ENCODE peak calls at places on chromosomes 12 and 14, in five cellular contexts. One of them, this sample, is unnamed.

GRCh38 chr12:11970155-11970520 is 100.6 kb upstream of the BCL2L14 start:
- DNase-seq in GM23248: no peak
- DNase-seq in stomach: no peak
- DNase-seq in right cardiac atrium: no peak
- DNase-seq in ovary: no peak
- DNase-seq in this sample: no peak

GRCh38 chr12:130435331-130435730 is 97.6 kb downstream of the PIWIL1 start:
- DNase-seq in GM23248: no peak
- DNase-seq in stomach: no peak
- DNase-seq in right cardiac atrium: no peak
- DNase-seq in ovary: no peak
- DNase-seq in this sample: no peak

GRCh38 chr12:60191676-60192359 is 596.0 kb downstream of the SLC16A7 start:
- DNase-seq in GM23248: peak; percentile 77
- DNase-seq in stomach: no peak
- DNase-seq in right cardiac atrium: no peak
- DNase-seq in ovary: no peak
- DNase-seq in this sample: no peak

GRCh38 chr14:51539571-51540037 is 112.1 kb upstream of the FRMD6 start:
- DNase-seq in GM23248: peak; percentile 87
- DNase-seq in stomach: no peak
- DNase-seq in right cardiac atrium: no peak
- DNase-seq in ovary: no peak
- DNase-seq in this sample: no peak

GRCh38 chr14:23364604-23365352 is at the start of gene EFS:
- DNase-seq in GM23248: peak; percentile 73
- DNase-seq in stomach: no peak
- DNase-seq in right cardiac atrium: peak; percentile 89
- DNase-seq in ovary: peak; percentile 58
- DNase-seq in this sample: no peak

GRCh38 chr12:59075968-59076367 is 155.7 kb upstream of the LRIG3 start:
- DNase-seq in GM23248: peak; percentile 17
- DNase-seq in stomach: no peak
- DNase-seq in right cardiac atrium: no peak
- DNase-seq in ovary: no peak
- DNase-seq in this sample: no peak

GRCh38 chr14:22839159-22839779 is 2.9 kb downstream of the MMP14 start:
- DNase-seq in GM23248: peak; percentile 60
- DNase-seq in stomach: no peak
- DNase-seq in right cardiac atrium: no peak
- DNase-seq in ovary: no peak
- DNase-seq in this sample: no peak

GRCh38 chr14:31208546-31209424 is 1.2 kb upstream of the HECTD1 start:
- DNase-seq in GM23248: no peak
- DNase-seq in stomach: no peak
- DNase-seq in right cardiac atrium: no peak
- DNase-seq in ovary: no peak
- DNase-seq in this sample: no peak

GRCh38 chr14:64845878-64846277 is 33.8 kb downstream of the SPTB start:
- DNase-seq in GM23248: peak; percentile 29
- DNase-seq in stomach: no peak
- DNase-seq in right cardiac atrium: no peak
- DNase-seq in ovary: no peak
- DNase-seq in this sample: no peak

GRCh38 chr14:96268426-96269358 is 12.7 kb downstream of the BDKRB1 start:
- DNase-seq in GM23248: peak; percentile 99
- DNase-seq in stomach: no peak
- DNase-seq in right cardiac atrium: no peak
- DNase-seq in ovary: peak; percentile 27
- DNase-seq in this sample: peak; percentile 71

GRCh38 chr12:113776536-113776935 is 189.6 kb downstream of the RBM19 start:
- DNase-seq in GM23248: no peak
- DNase-seq in stomach: no peak
- DNase-seq in right cardiac atrium: no peak
- DNase-seq in ovary: no peak
- DNase-seq in this sample: no peak

GRCh38 chr12:106084048-106084671 is 54.6 kb downstream of the NUAK1 start:
- DNase-seq in GM23248: peak; percentile 81
- DNase-seq in stomach: no peak
- DNase-seq in right cardiac atrium: no peak
- DNase-seq in ovary: no peak
- DNase-seq in this sample: no peak

GRCh38 chr12:109605599-109606228 is 32.1 kb downstream of the MVK start:
- DNase-seq in GM23248: no peak
- DNase-seq in stomach: no peak
- DNase-seq in right cardiac atrium: no peak
- DNase-seq in ovary: no peak
- DNase-seq in this sample: no peak

GRCh38 chr12:101750152-101750551 is 10.9 kb upstream of the SYCP3 start:
- DNase-seq in GM23248: no peak
- DNase-seq in stomach: no peak
- DNase-seq in right cardiac atrium: no peak
- DNase-seq in ovary: no peak
- DNase-seq in this sample: no peak

GRCh38 chr12:93645702-93646101 is 31.5 kb upstream of the CRADD start:
- DNase-seq in GM23248: peak; percentile 60
- DNase-seq in stomach: no peak
- DNase-seq in right cardiac atrium: no peak
- DNase-seq in ovary: no peak
- DNase-seq in this sample: no peak

GRCh38 chr14:34075095-34075744 is 124.3 kb upstream of the EGLN3 start:
- DNase-seq in GM23248: no peak
- DNase-seq in stomach: no peak
- DNase-seq in right cardiac atrium: no peak
- DNase-seq in ovary: no peak
- DNase-seq in this sample: no peak

GRCh38 chr14:69318901-69319475 is 59.0 kb downstream of the GALNT16 start:
- DNase-seq in GM23248: no peak
- DNase-seq in stomach: no peak
- DNase-seq in right cardiac atrium: no peak
- DNase-seq in ovary: no peak
- DNase-seq in this sample: no peak

GRCh38 chr12:7066596-7066995 is 6.1 kb downstream of the C1S start:
- DNase-seq in GM23248: no peak
- DNase-seq in stomach: no peak
- DNase-seq in right cardiac atrium: no peak
- DNase-seq in ovary: no peak
- DNase-seq in this sample: no peak

GRCh38 chr12:120261951-120262851 is 3.3 kb downstream of the PXN start:
- DNase-seq in GM23248: peak; percentile 58
- DNase-seq in stomach: no peak
- DNase-seq in right cardiac atrium: no peak
- DNase-seq in ovary: no peak
- DNase-seq in this sample: no peak

GRCh38 chr12:8564656-8565055 is 24.0 kb upstream of the CLEC4E start:
- DNase-seq in GM23248: no peak
- DNase-seq in stomach: no peak
- DNase-seq in right cardiac atrium: no peak
- DNase-seq in ovary: no peak
- DNase-seq in this sample: no peak

GRCh38 chr14:91403069-91403600 is 14.5 kb downstream of the CCDC88C start:
- DNase-seq in GM23248: no peak
- DNase-seq in stomach: no peak
- DNase-seq in right cardiac atrium: no peak
- DNase-seq in ovary: no peak
- DNase-seq in this sample: no peak
- H3K27ac ChIP-seq in GM23248: no peak overlapping the region
- H3K27ac ChIP-seq in stomach: peak overlapping the region; percentile 91
- H3K27ac ChIP-seq in right cardiac atrium: no peak overlapping the region
- H3K27ac ChIP-seq in ovary: no peak overlapping the region
- H3K27ac ChIP-seq in this sample: no peak overlapping the region

GRCh38 chr12:2344892-2345291 is 292.1 kb downstream of the CACNA1C start:
- DNase-seq in GM23248: no peak
- DNase-seq in stomach: no peak
- DNase-seq in right cardiac atrium: no peak
- DNase-seq in ovary: no peak
- DNase-seq in this sample: no peak

GRCh38 chr12:2346405-2346804 is 293.6 kb downstream of the CACNA1C start:
- DNase-seq in GM23248: peak; percentile 37
- DNase-seq in stomach: no peak
- DNase-seq in right cardiac atrium: no peak
- DNase-seq in ovary: no peak
- DNase-seq in this sample: no peak

GRCh38 chr12:2347137-2347843 is 294.5 kb downstream of the CACNA1C start:
- DNase-seq in GM23248: no peak
- DNase-seq in stomach: no peak
- DNase-seq in right cardiac atrium: no peak
- DNase-seq in ovary: no peak
- DNase-seq in this sample: no peak

GRCh38 chr12:2344476-2344875 is 291.7 kb downstream of the CACNA1C start:
- DNase-seq in GM23248: no peak
- DNase-seq in stomach: no peak
- DNase-seq in right cardiac atrium: no peak
- DNase-seq in ovary: no peak
- DNase-seq in this sample: no peak

GRCh38 chr12:2345902-2346301 is 293.1 kb downstream of the CACNA1C start:
- DNase-seq in GM23248: no peak
- DNase-seq in stomach: no peak
- DNase-seq in right cardiac atrium: no peak
- DNase-seq in ovary: no peak
- DNase-seq in this sample: no peak
- H3K4me1 ChIP-seq in GM23248: peaks cover 12% of the 10 kb centered on the region
- H3K4me1 ChIP-seq in stomach: peaks cover 13% of the 10 kb centered on the region
- H3K4me1 ChIP-seq in right cardiac atrium: peaks cover 23% of the 10 kb centered on the region
- H3K4me1 ChIP-seq in ovary: peaks cover 2% of the 10 kb centered on the region
- H3K4me1 ChIP-seq in this sample: no peaks in the 10 kb centered on the region

GRCh38 chr14:68278568-68279436 is 459.2 kb downstream of the RAD51B start:
- DNase-seq in GM23248: peak; percentile 70
- DNase-seq in stomach: no peak
- DNase-seq in right cardiac atrium: no peak
- DNase-seq in ovary: no peak
- DNase-seq in this sample: no peak
- H3K27ac ChIP-seq in GM23248: no peak overlapping the region
- H3K27ac ChIP-seq in stomach: no peak overlapping the region
- H3K27ac ChIP-seq in right cardiac atrium: no peak overlapping the region
- H3K27ac ChIP-seq in ovary: no peak overlapping the region
- H3K27ac ChIP-seq in this sample: no peak overlapping the region

GRCh38 chr14:98227727-98228111 is 1044.3 kb downstream of the BCL11B start:
- DNase-seq in GM23248: no peak
- DNase-seq in stomach: no peak
- DNase-seq in right cardiac atrium: no peak
- DNase-seq in ovary: no peak
- DNase-seq in this sample: no peak
- H3K4me1 ChIP-seq in GM23248: no peaks in the 10 kb centered on the region
- H3K4me1 ChIP-seq in stomach: no peaks in the 10 kb centered on the region
- H3K4me1 ChIP-seq in right cardiac atrium: no peaks in the 10 kb centered on the region
- H3K4me1 ChIP-seq in ovary: no peaks in the 10 kb centered on the region
- H3K4me1 ChIP-seq in this sample: no peaks in the 10 kb centered on the region

GRCh38 chr12:50197297-50197727 is 30.1 kb upstream of the CERS5 start:
- DNase-seq in GM23248: peak; percentile 40
- DNase-seq in stomach: no peak
- DNase-seq in right cardiac atrium: no peak
- DNase-seq in ovary: no peak
- DNase-seq in this sample: no peak

GRCh38 chr12:50196537-50196936 is 29.4 kb upstream of the CERS5 start:
- DNase-seq in GM23248: no peak
- DNase-seq in stomach: no peak
- DNase-seq in right cardiac atrium: no peak
- DNase-seq in ovary: no peak
- DNase-seq in this sample: no peak

GRCh38 chr12:50198829-50199228 is 31.7 kb upstream of the CERS5 start:
- DNase-seq in GM23248: no peak
- DNase-seq in stomach: no peak
- DNase-seq in right cardiac atrium: no peak
- DNase-seq in ovary: no peak
- DNase-seq in this sample: no peak

GRCh38 chr12:50192908-50193307 is 25.7 kb upstream of the CERS5 start:
- DNase-seq in GM23248: peak; percentile 64
- DNase-seq in stomach: no peak
- DNase-seq in right cardiac atrium: no peak
- DNase-seq in ovary: no peak
- DNase-seq in this sample: no peak

GRCh38 chr12:50195832-50196231 is 28.7 kb upstream of the CERS5 start:
- DNase-seq in GM23248: peak; percentile 63
- DNase-seq in stomach: no peak
- DNase-seq in right cardiac atrium: no peak
- DNase-seq in ovary: no peak
- DNase-seq in this sample: no peak
- H3K27ac ChIP-seq in GM23248: peak overlapping the region; percentile 50
- H3K27ac ChIP-seq in stomach: no peak overlapping the region
- H3K27ac ChIP-seq in right cardiac atrium: no peak overlapping the region
- H3K27ac ChIP-seq in ovary: no peak overlapping the region
- H3K27ac ChIP-seq in this sample: no peak overlapping the region

DNA sequence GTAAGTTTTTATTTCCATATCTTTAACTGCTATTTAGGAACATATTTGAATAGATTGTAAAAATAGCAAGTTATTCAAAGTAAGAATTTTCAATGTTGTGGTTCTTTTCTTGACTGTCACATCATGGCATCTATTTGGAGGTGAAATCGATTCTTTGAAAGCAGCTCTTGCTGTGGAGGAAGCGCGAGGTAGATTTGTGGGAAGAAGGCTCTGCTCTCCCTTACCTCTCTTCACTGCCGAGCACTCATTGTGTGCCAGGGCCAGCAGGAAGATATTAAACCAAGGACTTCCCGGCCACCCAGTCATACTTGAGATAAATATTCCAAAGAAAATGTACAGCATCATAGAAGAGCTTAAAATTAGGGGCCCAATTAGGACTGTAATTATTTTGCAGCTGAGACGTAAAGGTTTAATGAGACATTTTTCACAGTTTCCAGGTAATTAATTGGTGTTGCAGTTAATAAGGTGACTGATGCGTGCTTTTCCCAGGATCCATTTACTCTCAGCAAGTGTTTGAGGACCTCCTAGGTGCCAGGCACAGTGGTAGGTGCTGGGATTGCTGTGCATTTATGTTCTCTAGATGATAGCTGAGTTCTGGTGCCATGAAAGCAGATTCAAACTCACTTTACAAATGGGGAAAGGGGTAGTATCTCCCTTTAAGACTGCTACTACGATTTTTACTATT is 89.2 kb upstream of the DYNC1H1 start:
- DNase-seq in GM23248: no peak
- DNase-seq in stomach: no peak
- DNase-seq in right cardiac atrium: no peak
- DNase-seq in ovary: no peak
- DNase-seq in this sample: no peak
- H3K4me1 ChIP-seq in GM23248: peaks cover 18% of the 10 kb centered on the region
- H3K4me1 ChIP-seq in stomach: peaks cover 21% of the 10 kb centered on the region
- H3K4me1 ChIP-seq in right cardiac atrium: peaks cover 6% of the 10 kb centered on the region
- H3K4me1 ChIP-seq in ovary: peaks cover 6% of the 10 kb centered on the region
- H3K4me1 ChIP-seq in this sample: peaks cover 53% of the 10 kb centered on the region

This sample was measured in right atrium auricular region.